ENCODE peak calls at places on chromosomes 5 and 9, in five cellular contexts. O is HTR-8/SVneo; P is stimulated activated CD4-positive, alpha-beta T cell treated with anti-CD3 and anti-CD28 coated beads, TNF-alpha, amount 100 ng/mL, for 24 hours; L is fibroblast of mammary gland; S is NCI-H1092 treated with DMSO at 0.1 percent for 48 hours. N is an unnamed sample.

GRCh38 chr5:14110680-14111079 is 32.5 kb upstream of the TRIO start:
- DNase-seq in P (no peak), S (no peak), L (peak; percentile 99), O (no peak), N (no peak)

GRCh38 chr5:167440846-167441245 is 850.6 kb upstream of the WWC1 start:
- DNase-seq in S (no peak), P (no peak), L (no peak), O (no peak), N (no peak)

GRCh38 chr5:154101184-154101583 is 62.4 kb downstream of the MFAP3 start:
- DNase-seq in O (no peak), L (no peak), P (no peak), S (no peak), N (no peak)

GRCh38 chr5:102223542-102224444 is 72.3 kb downstream of the SLCO4C1 start:
- DNase-seq in S (no peak), P (no peak), L (peak; percentile 44), O (peak; percentile 1), N (no peak)

GRCh38 chr5:133116601-133117000 is 64.8 kb downstream of the HSPA4 start:
- DNase-seq in O (no peak), P (no peak), L (no peak), S (no peak), N (no peak)

GRCh38 chr5:151200913-151201445 is 22.9 kb downstream of the CCDC69 start:
- DNase-seq in P (no peak), L (no peak), S (no peak), O (no peak), N (no peak)

GRCh38 chr5:13660072-13660471 is 284.4 kb downstream of the DNAH5 start:
- DNase-seq in P (no peak), L (peak; percentile 26), S (no peak), O (peak; percentile 21), N (no peak)

GRCh38 chr5:52760695-52761366 is 26.9 kb upstream of the ITGA1 start:
- DNase-seq in S (no peak), P (peak; percentile 27), O (no peak), L (no peak), N (no peak)

GRCh38 chr5:59721741-59722140 is 171.8 kb downstream of the PDE4D start:
- DNase-seq in P (no peak), S (no peak), L (no peak), O (no peak), N (no peak)

GRCh38 chr5:171272996-171273970 is 35.8 kb upstream of the TLX3 start:
- DNase-seq in O (no peak), S (peak; percentile 4), P (no peak), L (peak; percentile 25), N (peak; percentile 41)

GRCh38 chr5:180605554-180606214 is 14.4 kb upstream of the SCGB3A1 start:
- DNase-seq in S (peak; percentile 2), O (peak; percentile 60), P (peak; percentile 34), L (peak; percentile 63), N (peak; percentile 78)

GRCh38 chr9:74496819-74497749 is at the start of gene RORB:
- DNase-seq in S (peak; percentile 93), P (no peak), O (peak; percentile 12), L (peak; percentile 38), N (peak; percentile 86)

GRCh38 chr9:124037790-124038189 is 26.2 kb downstream of the LHX2 start:
- DNase-seq in S (no peak), L (no peak), O (no peak), P (no peak), N (no peak)

GRCh38 chr5:133742370-133743036 is 130.2 kb upstream of the FSTL4 start:
- DNase-seq in S (no peak), L (no peak), O (no peak), P (no peak), N (no peak)

GRCh38 chr9:127418037-127418471 is 6.1 kb upstream of the ZNF79 start:
- DNase-seq in S (no peak), L (no peak), P (no peak), O (peak; percentile 48), N (peak; percentile 82)

GRCh38 chr5:8814081-8814480 is 731.8 kb downstream of the SEMA5A start:
- DNase-seq in L (no peak), P (no peak), O (no peak), S (no peak), N (no peak)

GRCh38 chr5:10681605-10682428 is 79.2 kb downstream of the DAP start:
- DNase-seq in L (no peak), O (no peak), P (no peak), S (no peak), N (no peak)

GRCh38 chr5:43683884-43684471 is 81.0 kb downstream of the NNT start:
- DNase-seq in L (no peak), P (no peak), S (no peak), O (no peak), N (no peak)

GRCh38 chr5:53253421-53253871 is 143.9 kb upstream of the MOCS2 start:
- DNase-seq in S (no peak), L (peak; percentile 37), P (no peak), O (peak; percentile 37), N (no peak)

GRCh38 chr9:112059980-112060348 is 115.1 kb downstream of the SUSD1 start:
- DNase-seq in O (no peak), L (no peak), P (no peak), S (no peak), N (no peak)

GRCh38 chr5:30539004-30539634 is 654.4 kb upstream of the CDH6 start:
- DNase-seq in P (no peak), L (no peak), O (no peak), S (no peak), N (peak; percentile 24)

GRCh38 chr5:142717582-142718215 is 31.8 kb upstream of the FGF1 start:
- DNase-seq in L (peak; percentile 75), O (peak; percentile 38), S (peak; percentile 21), P (no peak), N (no peak)

GRCh38 chr9:4349841-4350418 is 50.1 kb upstream of the GLIS3 start:
- DNase-seq in S (no peak), L (no peak), P (no peak), O (no peak), N (no peak)

GRCh38 chr9:110152704-110153374 is 55.1 kb downstream of the C9orf152 start:
- DNase-seq in P (no peak), L (peak; percentile 70), S (peak; percentile 57), O (peak; percentile 49), N (no peak)

GRCh38 chr9:124820606-124821246 is 32.5 kb upstream of the WDR38 start:
- DNase-seq in P (no peak), S (no peak), O (no peak), L (no peak), N (no peak)

GRCh38 chr5:133113331-133114061 is 61.7 kb downstream of the HSPA4 start:
- DNase-seq in P (no peak), O (no peak), L (peak; percentile 46), S (no peak), N (no peak)

GRCh38 chr5:170357853-170358497 is 31.2 kb downstream of the KCNMB1 start:
- DNase-seq in S (no peak), O (no peak), P (no peak), L (no peak), N (no peak)

GRCh38 chr5:41270423-41271251 is 57.3 kb upstream of the C6 start:
- DNase-seq in P (no peak), S (no peak), O (peak; percentile 48), L (peak; percentile 81), N (peak; percentile 25)

GRCh38 chr5:139746691-139747582 is 48.7 kb upstream of the PSD2 start:
- DNase-seq in L (peak; percentile 57), P (peak; percentile 25), O (no peak), S (peak; percentile 23), N (peak; percentile 65)

GRCh38 chr9:15509931-15510788 is 610 bp downstream of the PSIP1 start:
- DNase-seq in S (peak; percentile 67), O (peak; percentile 7), P (peak; percentile 34), L (peak; percentile 11), N (peak; percentile 68)